ENCODE peak calls at places on chromosome 22, in five cellular contexts. One of them, this sample, is unnamed.

GRCh38 chr22:37240941-37241320 is 3.1 kb downstream of the RAC2 start:
- DNase-seq in lower lobe of right lung: peak
- DNase-seq in fibroblast of pulmonary artery: no peak
- DNase-seq in GM13976: peak
- DNase-seq in natural killer cell: no peak
- DNase-seq in this sample: no peak

GRCh38 chr22:32106930-32107329 is 52.2 kb downstream of the C22orf42 start:
- DNase-seq in natural killer cell: no peak
- DNase-seq in fibroblast of pulmonary artery: peak
- DNase-seq in lower lobe of right lung: no peak
- DNase-seq in GM13976: no peak
- DNase-seq in this sample: no peak

GRCh38 chr22:40533712-40534378 is 102.7 kb downstream of the MRTFA start:
- DNase-seq in natural killer cell: no peak
- DNase-seq in lower lobe of right lung: no peak
- DNase-seq in fibroblast of pulmonary artery: peak
- DNase-seq in GM13976: peak
- DNase-seq in this sample: no peak

GRCh38 chr22:39013923-39014722 is at the start of gene APOBEC3C:
- DNase-seq in fibroblast of pulmonary artery: peak
- DNase-seq in natural killer cell: peak
- DNase-seq in GM13976: peak
- DNase-seq in lower lobe of right lung: peak
- DNase-seq in this sample: peak

GRCh38 chr22:45478108-45478771 is 24.4 kb upstream of the FBLN1 start:
- DNase-seq in GM13976: no peak
- DNase-seq in fibroblast of pulmonary artery: peak
- DNase-seq in natural killer cell: no peak
- DNase-seq in lower lobe of right lung: peak
- DNase-seq in this sample: no peak

GRCh38 chr22:46764140-46764680 is 1.8 kb downstream of the TBC1D22A start:
- DNase-seq in GM13976: no peak
- DNase-seq in fibroblast of pulmonary artery: no peak
- DNase-seq in lower lobe of right lung: no peak
- DNase-seq in natural killer cell: no peak
- DNase-seq in this sample: no peak

GRCh38 chr22:24088796-24089195 is 77.7 kb downstream of the CABIN1 start:
- DNase-seq in lower lobe of right lung: no peak
- DNase-seq in natural killer cell: no peak
- DNase-seq in fibroblast of pulmonary artery: peak
- DNase-seq in GM13976: no peak
- DNase-seq in this sample: no peak

GRCh38 chr22:22770280-22770871 is 117.2 kb upstream of the IGLL5 start:
- DNase-seq in natural killer cell: peak
- DNase-seq in lower lobe of right lung: no peak
- DNase-seq in fibroblast of pulmonary artery: peak
- DNase-seq in GM13976: no peak
- DNase-seq in this sample: peak

GRCh38 chr22:27687984-27688545 is 113.5 kb downstream of the MN1 start:
- DNase-seq in natural killer cell: no peak
- DNase-seq in GM13976: no peak
- DNase-seq in fibroblast of pulmonary artery: no peak
- DNase-seq in lower lobe of right lung: no peak
- DNase-seq in this sample: no peak

GRCh38 chr22:46649176-46650077 is 29.2 kb downstream of the GRAMD4 start:
- DNase-seq in lower lobe of right lung: no peak
- DNase-seq in natural killer cell: no peak
- DNase-seq in GM13976: no peak
- DNase-seq in fibroblast of pulmonary artery: peak
- DNase-seq in this sample: no peak

GRCh38 chr22:38740116-38740723 is 15.6 kb downstream of the SUN2 start:
- DNase-seq in fibroblast of pulmonary artery: no peak
- DNase-seq in natural killer cell: no peak
- DNase-seq in lower lobe of right lung: no peak
- DNase-seq in GM13976: peak
- DNase-seq in this sample: no peak

GRCh38 chr22:44711236-44711560 is 9.2 kb downstream of the PRR5 start:
- DNase-seq in fibroblast of pulmonary artery: no peak
- DNase-seq in GM13976: no peak
- DNase-seq in lower lobe of right lung: no peak
- DNase-seq in natural killer cell: no peak
- DNase-seq in this sample: no peak

GRCh38 chr22:48765595-48765994 is 1062.1 kb downstream of the BRD1 start:
- DNase-seq in GM13976: no peak
- DNase-seq in natural killer cell: no peak
- DNase-seq in lower lobe of right lung: no peak
- DNase-seq in fibroblast of pulmonary artery: no peak
- DNase-seq in this sample: no peak

GRCh38 chr22:28369849-28370248 is 309.8 kb downstream of the TTC28 start:
- DNase-seq in lower lobe of right lung: no peak
- DNase-seq in GM13976: no peak
- DNase-seq in fibroblast of pulmonary artery: no peak
- DNase-seq in natural killer cell: no peak
- DNase-seq in this sample: no peak

GRCh38 chr22:30225220-30225922 is 21.2 kb downstream of the LIF start:
- DNase-seq in natural killer cell: no peak
- DNase-seq in fibroblast of pulmonary artery: no peak
- DNase-seq in GM13976: no peak
- DNase-seq in lower lobe of right lung: no peak
- DNase-seq in this sample: no peak

GRCh38 chr22:33894036-33894435 is 26.2 kb downstream of the LARGE1 start:
- DNase-seq in GM13976: no peak
- DNase-seq in lower lobe of right lung: no peak
- DNase-seq in natural killer cell: no peak
- DNase-seq in fibroblast of pulmonary artery: no peak
- DNase-seq in this sample: no peak

GRCh38 chr22:45336971-45337431 is 27.3 kb downstream of the FAM118A start:
- DNase-seq in fibroblast of pulmonary artery: peak
- DNase-seq in GM13976: no peak
- DNase-seq in lower lobe of right lung: peak
- DNase-seq in natural killer cell: no peak
- DNase-seq in this sample: no peak

GRCh38 chr22:26887456-26887855 is 230.1 kb downstream of the MIAT start:
- DNase-seq in fibroblast of pulmonary artery: peak
- DNase-seq in lower lobe of right lung: no peak
- DNase-seq in GM13976: no peak
- DNase-seq in natural killer cell: no peak
- DNase-seq in this sample: no peak

DNA sequence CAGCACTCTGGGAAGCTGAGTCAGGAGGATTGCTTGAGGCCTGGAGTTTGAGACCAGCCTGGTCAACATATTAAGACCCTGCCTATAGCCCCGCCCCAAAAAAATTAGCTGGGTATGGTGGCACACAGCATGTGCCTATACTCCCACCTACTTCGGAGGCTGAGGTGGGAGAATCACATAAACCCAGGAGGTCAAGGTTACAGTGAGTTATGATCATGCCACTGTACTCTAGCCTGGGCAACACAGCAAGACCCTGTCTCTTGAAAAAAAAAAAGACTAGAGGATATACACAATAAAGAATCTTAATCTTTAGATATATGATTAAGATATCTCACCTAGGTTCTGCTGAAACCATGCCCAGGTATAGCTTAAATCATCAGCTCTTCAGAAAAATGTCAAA is 136.7 kb downstream of the APOL5 start:
- DNase-seq in GM13976: no peak
- DNase-seq in lower lobe of right lung: no peak
- DNase-seq in fibroblast of pulmonary artery: no peak
- DNase-seq in natural killer cell: no peak
- DNase-seq in this sample: no peak
- TF ChIP-seq CTCF in GM13976: no peak
- TF ChIP-seq CTCF in lower lobe of right lung: no peak
- TF ChIP-seq CTCF in fibroblast of pulmonary artery: no peak
- TF ChIP-seq CTCF in natural killer cell: no peak
- TF ChIP-seq CTCF in this sample: no peak

DNA sequence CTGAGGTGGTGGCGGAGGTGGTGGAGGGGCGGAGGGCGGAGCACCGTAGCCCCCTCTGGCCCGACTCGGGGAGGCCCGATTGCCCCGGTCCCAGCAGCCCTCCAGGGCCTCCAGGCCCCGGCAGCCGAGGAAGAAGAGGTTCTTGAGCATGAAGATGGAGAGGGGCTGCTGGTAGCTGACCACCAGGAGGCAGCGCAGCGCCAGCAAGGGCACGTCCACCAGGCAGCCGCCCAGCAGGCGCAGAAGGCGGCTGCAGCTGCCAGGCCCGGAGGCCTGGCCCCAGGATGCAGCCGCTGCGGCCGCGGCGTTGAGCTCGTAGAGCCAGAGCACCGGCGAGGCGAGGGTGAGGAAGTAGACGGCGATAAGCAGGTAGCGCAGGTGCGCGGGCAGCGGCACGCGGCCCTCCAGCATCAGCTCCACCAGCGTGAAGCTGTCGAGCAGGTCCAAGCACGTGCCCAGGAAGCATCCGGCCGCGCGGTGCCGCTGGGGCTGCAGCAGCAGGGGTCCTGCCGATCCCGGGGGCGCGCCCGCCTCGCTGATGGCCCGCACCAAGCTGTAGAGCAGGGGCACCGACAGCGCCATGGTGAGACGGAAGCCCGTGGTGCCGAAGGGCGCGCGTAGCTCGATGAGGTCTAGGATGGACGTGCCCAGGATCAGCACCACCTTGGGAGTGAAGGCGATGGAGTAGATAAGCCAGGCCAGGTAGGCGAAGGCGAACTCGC is 1.5 kb downstream of the TMEM121B start:
- DNase-seq in GM13976: no peak
- DNase-seq in lower lobe of right lung: no peak
- DNase-seq in natural killer cell: no peak
- DNase-seq in fibroblast of pulmonary artery: no peak
- DNase-seq in this sample: no peak
- TF ChIP-seq CTCF in GM13976: no peak
- TF ChIP-seq CTCF in lower lobe of right lung: peak
- TF ChIP-seq CTCF in natural killer cell: no peak
- TF ChIP-seq CTCF in fibroblast of pulmonary artery: no peak
- TF ChIP-seq CTCF in this sample: peak

DNA sequence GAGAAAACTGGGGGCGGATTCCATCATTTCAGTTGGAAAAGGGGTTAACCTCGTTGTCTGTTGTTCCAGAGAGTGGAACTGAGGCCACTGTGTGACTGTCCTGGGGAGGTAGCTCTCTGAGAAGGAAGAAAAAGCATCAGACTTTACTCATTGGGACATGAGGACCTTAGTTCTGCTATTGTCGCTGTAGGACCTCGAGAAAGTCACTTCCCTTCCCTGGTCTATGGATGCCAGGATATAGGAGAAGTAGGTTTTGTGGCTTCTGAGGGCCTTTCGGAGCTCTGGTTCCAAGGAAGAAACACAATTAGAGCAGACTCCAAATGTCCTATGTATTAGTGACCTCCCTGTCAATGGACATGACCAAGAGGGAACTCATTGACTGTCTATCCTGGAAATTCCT is 6.2 kb downstream of the MYO18B start:
- DNase-seq in natural killer cell: no peak
- DNase-seq in GM13976: no peak
- DNase-seq in lower lobe of right lung: no peak
- DNase-seq in fibroblast of pulmonary artery: no peak
- DNase-seq in this sample: no peak
- TF ChIP-seq CTCF in natural killer cell: no peak
- TF ChIP-seq CTCF in GM13976: no peak
- TF ChIP-seq CTCF in lower lobe of right lung: no peak
- TF ChIP-seq CTCF in fibroblast of pulmonary artery: no peak
- TF ChIP-seq CTCF in this sample: no peak

GRCh38 chr22:42630901-42631602 is 9.3 kb downstream of the ATP5MGL start:
- DNase-seq in fibroblast of pulmonary artery: no peak
- DNase-seq in natural killer cell: no peak
- DNase-seq in GM13976: peak
- DNase-seq in lower lobe of right lung: no peak
- DNase-seq in this sample: no peak

GRCh38 chr22:42635531-42635930 is 4.9 kb downstream of the ATP5MGL start:
- DNase-seq in natural killer cell: no peak
- DNase-seq in GM13976: no peak
- DNase-seq in lower lobe of right lung: no peak
- DNase-seq in fibroblast of pulmonary artery: peak
- DNase-seq in this sample: no peak

GRCh38 chr22:42633013-42633412 is 7.4 kb downstream of the ATP5MGL start:
- DNase-seq in GM13976: no peak
- DNase-seq in lower lobe of right lung: no peak
- DNase-seq in fibroblast of pulmonary artery: no peak
- DNase-seq in natural killer cell: no peak
- DNase-seq in this sample: no peak

GRCh38 chr22:42630211-42630610 is 10.2 kb downstream of the ATP5MGL start:
- DNase-seq in lower lobe of right lung: no peak
- DNase-seq in GM13976: peak
- DNase-seq in fibroblast of pulmonary artery: no peak
- DNase-seq in natural killer cell: no peak
- DNase-seq in this sample: no peak

DNA sequence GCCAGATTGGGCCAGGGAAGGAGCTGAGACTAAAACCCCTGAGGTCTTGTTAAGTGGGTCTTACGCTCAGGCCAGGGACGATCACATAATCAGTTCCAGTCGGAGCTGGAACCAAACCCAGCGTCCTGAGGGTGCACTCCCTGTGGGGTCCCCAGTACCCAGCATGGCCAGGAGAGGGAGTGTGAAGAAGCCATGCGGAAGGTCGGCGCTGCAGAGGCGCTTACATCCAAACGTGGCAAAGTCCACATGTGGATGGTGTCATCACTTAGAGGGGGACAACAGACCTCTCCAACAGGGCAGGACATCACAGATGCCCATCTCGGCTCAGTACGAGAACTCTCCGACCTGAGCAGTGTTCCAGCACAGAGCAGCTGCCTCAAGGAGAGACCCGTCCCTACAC is 8.3 kb downstream of the ATP5MGL start:
- DNase-seq in natural killer cell: no peak
- DNase-seq in fibroblast of pulmonary artery: no peak
- DNase-seq in lower lobe of right lung: no peak
- DNase-seq in GM13976: peak
- DNase-seq in this sample: no peak
- TF ChIP-seq CTCF in natural killer cell: no peak
- TF ChIP-seq CTCF in fibroblast of pulmonary artery: peak
- TF ChIP-seq CTCF in lower lobe of right lung: no peak
- TF ChIP-seq CTCF in GM13976: no peak
- TF ChIP-seq CTCF in this sample: peak